ENCODE peak calls at places on chromosomes 2 and 18, in nine cellular contexts. F is A549, H is Kasumi-1, W is left cardiac atrium, K is breast epithelium, U is mesenchymal stem cell, I is Right ventricle myocardium inferior, S is T follicular helper cell, T is NCI-H226. X is an unnamed sample.

GRCh38 chr2:168499500-168499899 is 43.4 kb downstream of the CERS6 start:
- DNase-seq in F (no peak), H (no peak), W (no peak), K (no peak), U (no peak), I (no peak), S (no peak), T (no peak), X (no peak)

GRCh38 chr2:26469092-26469710 is 8.7 kb downstream of the OTOF start:
- DNase-seq in F (peak), H (peak), W (no peak), K (no peak), U (peak), I (peak), S (peak), T (peak), X (no peak)

GRCh38 chr2:86069091-86069685 is 36.5 kb downstream of the POLR1A start:
- DNase-seq in F (no peak), H (no peak), W (no peak), K (no peak), U (peak), I (no peak), S (no peak), T (no peak), X (no peak)

GRCh38 chr2:202178342-202178958 is 59.9 kb downstream of the SUMO1 start:
- DNase-seq in F (peak), H (peak), W (peak), K (peak), U (peak), I (no peak), S (peak), T (no peak), X (peak)

GRCh38 chr2:112494839-112495238 is 12.9 kb downstream of the TTL start:
- DNase-seq in F (no peak), H (no peak), W (no peak), K (no peak), U (no peak), I (no peak), S (no peak), T (no peak), X (no peak)

GRCh38 chr2:168427451-168427850 is 28.6 kb upstream of the CERS6 start:
- DNase-seq in F (no peak), H (no peak), W (no peak), K (no peak), U (peak), I (no peak), S (no peak), T (no peak), X (no peak)

GRCh38 chr18:9475643-9476580 is 599 bp downstream of the RALBP1 start:
- DNase-seq in F (peak), H (peak), W (peak), K (no peak), U (peak), I (no peak), S (peak), T (no peak), X (no peak)

GRCh38 chr2:65164379-65165023 is 34.6 kb upstream of the RAB1A start:
- DNase-seq in F (no peak), H (peak), W (no peak), K (no peak), U (no peak), I (no peak), S (no peak), T (no peak), X (no peak)

GRCh38 chr18:21391074-21391673 is 149.1 kb downstream of the GREB1L start:
- DNase-seq in F (peak), H (no peak), W (no peak), K (no peak), U (peak), I (no peak), S (no peak), T (peak), X (no peak)

GRCh38 chr2:151337643-151338042 is 19.7 kb upstream of the TNFAIP6 start:
- DNase-seq in F (no peak), H (no peak), W (no peak), K (no peak), U (no peak), I (no peak), S (no peak), T (no peak), X (no peak)

GRCh38 chr18:79881695-79882094 is 69.8 kb downstream of the SLC66A2 start:
- DNase-seq in F (no peak), H (no peak), W (no peak), K (no peak), U (no peak), I (no peak), S (no peak), T (no peak), X (peak)

GRCh38 chr18:74836296-74837139 is 238.8 kb downstream of the ZNF407 start:
- DNase-seq in F (no peak), H (peak), W (peak), K (no peak), U (peak), I (no peak), S (no peak), T (peak), X (no peak)

X was measured in substantia nigra.